ENCODE peak calls at places on chromosome 17, in eight cellular contexts. B is GM04504; D is K562; R is stimulated activated CD8-positive, alpha-beta memory T cell treated with anti-CD3 and anti-CD28 coated beads, Interleukin-4, amount 100 ng/mL, for 1 hour; V is esophagus squamous epithelium; C is omental fat pad; F is hepatic stellate cell; G is fibroblast of the aortic adventitia. N is an unnamed sample.

GRCh38 chr17:8865811-8866210 is 1.7 kb downstream of the PIK3R6 start:
- DNase-seq in C (no peak), V (no peak), B (no peak), R (no peak), D (no peak), F (no peak), G (no peak), N (no peak)

GRCh38 chr17:60421273-60422161 is 772 bp upstream of the CHCT1 start:
- DNase-seq in C (no peak), B (no peak), V (no peak), R (peak), G (peak), D (no peak), F (peak), N (no peak)

GRCh38 chr17:17518019-17518418 is 21.8 kb upstream of the RASD1 start:
- DNase-seq in F (no peak), D (no peak), C (no peak), R (no peak), V (no peak), G (no peak), B (no peak), N (no peak)

GRCh38 chr17:3748576-3748975 is 24.9 kb downstream of the HASPIN start:
- DNase-seq in R (no peak), F (no peak), C (no peak), G (no peak), V (no peak), B (no peak), D (no peak), N (no peak)

GRCh38 chr17:9959377-9959981 is 54.4 kb upstream of the RCVRN start:
- DNase-seq in D (peak), G (peak), V (no peak), F (no peak), B (no peak), R (no peak), C (no peak), N (no peak)

GRCh38 chr17:78933959-78934568 is 8.9 kb upstream of the TIMP2 start:
- DNase-seq in G (peak), B (peak), D (no peak), C (peak), R (no peak), F (peak), V (peak), N (no peak)

GRCh38 chr17:38693700-38694329 is 11.3 kb upstream of the MLLT6 start:
- DNase-seq in F (peak), R (no peak), B (peak), D (no peak), C (peak), V (no peak), G (peak), N (no peak)

GRCh38 chr17:50845260-50846147 is 10.1 kb downstream of the WFIKKN2 start:
- DNase-seq in F (peak), D (no peak), B (no peak), R (no peak), G (no peak), C (no peak), V (no peak), N (no peak)

GRCh38 chr17:46841561-46842379 is 9.6 kb upstream of the WNT9B start:
- DNase-seq in F (no peak), C (no peak), D (peak), R (no peak), V (no peak), B (no peak), G (no peak), N (no peak)

GRCh38 chr17:61325382-61326073 is 74.1 kb upstream of the TBX2 start:
- DNase-seq in V (no peak), B (no peak), D (no peak), C (peak), G (peak), R (no peak), F (peak), N (no peak)

GRCh38 chr17:63066158-63066808 is 100.2 kb downstream of the TANC2 start:
- DNase-seq in D (no peak), B (no peak), V (no peak), G (no peak), F (no peak), R (no peak), C (no peak), N (no peak)

GRCh38 chr17:64773836-64774761 is 112.0 kb upstream of the SMURF2 start:
- DNase-seq in V (no peak), C (no peak), R (no peak), G (peak), F (peak), D (peak), B (peak), N (no peak)

GRCh38 chr17:64097196-64097936 is 32.6 kb downstream of the ERN1 start:
- DNase-seq in F (no peak), G (peak), V (no peak), D (no peak), B (no peak), C (no peak), R (no peak), N (no peak)

GRCh38 chr17:5516060-5516792 is 29.9 kb downstream of the MIS12 start:
- DNase-seq in G (peak), F (peak), C (no peak), R (no peak), B (peak), V (no peak), D (peak), N (no peak)

GRCh38 chr17:81538651-81539570 is 10.7 kb downstream of the FSCN2 start:
- DNase-seq in D (no peak), F (no peak), G (no peak), V (no peak), B (no peak), R (no peak), C (no peak), N (no peak)

GRCh38 chr17:410674-411401 is 58.2 kb upstream of the RPH3AL start:
- DNase-seq in C (no peak), V (no peak), D (peak), B (no peak), F (no peak), G (peak), R (no peak), N (no peak)

GRCh38 chr17:64202683-64203430 is 60.2 kb downstream of the TEX2 start:
- DNase-seq in B (no peak), R (no peak), D (no peak), G (peak), V (no peak), F (peak), C (no peak), N (no peak)

GRCh38 chr17:29007456-29008455 is 1.9 kb upstream of the SEZ6 start:
- DNase-seq in F (peak), C (no peak), R (no peak), V (no peak), B (no peak), D (no peak), G (peak), N (no peak)

GRCh38 chr17:40953876-40954275 is 12.9 kb downstream of the KRT39 start:
- DNase-seq in C (no peak), D (no peak), V (no peak), B (peak), F (no peak), G (peak), R (no peak), N (no peak)

GRCh38 chr17:56681561-56682266 is 88.2 kb downstream of the NOG start:
- DNase-seq in C (no peak), B (peak), V (no peak), R (no peak), G (peak), F (peak), D (no peak), N (no peak)

GRCh38 chr17:72730091-72730490 is 362.4 kb downstream of the SLC39A11 start:
- DNase-seq in R (no peak), F (no peak), V (no peak), D (no peak), B (no peak), G (peak), C (no peak), N (no peak)

GRCh38 chr17:77497578-77497934 is 356.8 kb downstream of the SEC14L1 start:
- DNase-seq in D (no peak), V (no peak), G (no peak), C (peak), B (no peak), F (no peak), R (no peak), N (no peak)

GRCh38 chr17:71412803-71413202 is 708.0 kb upstream of the SOX9 start:
- DNase-seq in D (no peak), V (no peak), B (peak), C (no peak), G (peak), F (peak), R (no peak), N (no peak)

GRCh38 chr17:4582691-4583090 is 1.6 kb upstream of the SMTNL2 start:
- DNase-seq in G (no peak), D (no peak), F (no peak), R (no peak), B (no peak), C (no peak), V (no peak), N (no peak)

GRCh38 chr17:43216762-43217613 is 5.3 kb downstream of the TMEM106A start:
- DNase-seq in R (no peak), F (no peak), B (no peak), C (no peak), G (no peak), D (no peak), V (no peak), N (no peak)

GRCh38 chr17:13671341-13671740 is 69.6 kb upstream of the HS3ST3A1 start:
- DNase-seq in V (no peak), B (no peak), G (no peak), R (no peak), D (no peak), C (no peak), F (no peak), N (no peak)

GRCh38 chr17:48181653-48182052 is 74.1 kb downstream of the SNX11 start:
- DNase-seq in B (no peak), G (peak), F (no peak), D (no peak), V (no peak), R (no peak), C (no peak), N (no peak)

GRCh38 chr17:17745476-17746455 is 64.5 kb downstream of the RAI1 start:
- DNase-seq in F (no peak), D (no peak), C (no peak), G (no peak), B (no peak), V (no peak), R (no peak), N (no peak)

GRCh38 chr17:9231449-9232154 is 210.3 kb downstream of the NTN1 start:
- DNase-seq in R (no peak), D (no peak), B (no peak), C (no peak), F (no peak), V (no peak), G (no peak), N (no peak)

GRCh38 chr17:3916013-3916696 is at the start of gene P2RX1:
- DNase-seq in C (no peak), B (no peak), R (no peak), V (no peak), G (peak), D (peak), F (peak), N (no peak)

GRCh38 chr17:2899911-2900310 is 103.7 kb downstream of the RAP1GAP2 start:
- DNase-seq in G (no peak), R (no peak), F (no peak), D (no peak), C (no peak), V (no peak), B (no peak), N (no peak)

GRCh38 chr17:58991718-58992331 is 114.9 kb downstream of the TRIM37 start:
- DNase-seq in B (peak), R (no peak), G (peak), C (no peak), V (no peak), F (peak), D (no peak), N (no peak)

GRCh38 chr17:81342700-81343070 is 47.6 kb upstream of the SLC38A10 start:
- DNase-seq in R (no peak), D (no peak), B (no peak), V (no peak), F (no peak), G (no peak), C (no peak), N (no peak)